ENCODE peak calls at places on chromosome 1, in five cellular contexts. I, S, E, R and U are unnamed samples.
A peak's percentile ranks its signal among the peaks of the same experiment; 100 is the strongest.

GRCh38 chr1:109925159-109925990 is 14.7 kb downstream of the CSF1 start:
- DNase-seq in I (no peak), S (no peak), E (no peak), R (no peak), U (peak; percentile 56)

GRCh38 chr1:12770620-12771019 is 2.9 kb upstream of the PRAMEF12 start:
- DNase-seq in I (no peak), S (no peak), E (no peak), R (no peak), U (no peak)

GRCh38 chr1:45012639-45013278 is 705 bp downstream of the UROD start:
- DNase-seq in I (peak; percentile 51), S (peak; percentile 32), E (peak; percentile 52), R (peak; percentile 60), U (peak; percentile 86)

GRCh38 chr1:42148166-42148565 is 5.0 kb upstream of the GUCA2B start:
- DNase-seq in I (no peak), S (no peak), E (no peak), R (no peak), U (no peak)

GRCh38 chr1:101181930-101182329 is 54.9 kb upstream of the S1PR1 start:
- DNase-seq in I (no peak), S (no peak), E (no peak), R (peak; percentile 42), U (no peak)

GRCh38 chr1:92536593-92537332 is 50.0 kb upstream of the GFI1 start:
- DNase-seq in I (peak; percentile 40), S (no peak), E (no peak), R (peak; percentile 2), U (no peak)

GRCh38 chr1:25572708-25573590 is 29.5 kb downstream of the LDLRAP1 start:
- DNase-seq in I (no peak), S (peak; percentile 57), E (peak; percentile 65), R (peak; percentile 67), U (no peak)

GRCh38 chr1:151970128-151970527 is 23.5 kb downstream of the S100A10 start:
- DNase-seq in I (no peak), S (no peak), E (no peak), R (peak; percentile 77), U (no peak)

GRCh38 chr1:228994691-228995090 is 259.4 kb downstream of the RHOU start:
- DNase-seq in I (no peak), S (no peak), E (no peak), R (peak; percentile 8), U (no peak)